ENCODE peak calls at places on chromosomes 7 and 10, in seven cellular contexts. O is colonic mucosa, X is GM23248, V is DND-41, F is ascending aorta, C is Karpas-422, M is NB4. B is an unnamed sample.

GRCh38 chr10:17229016-17229716 is 1.1 kb downstream of the VIM start:
- DNase-seq in M (peak), X (peak), O (peak), V (peak), F (peak), C (no peak), B (peak)

GRCh38 chr7:111560773-111561658 is 1.3 kb downstream of the IMMP2L start:
- DNase-seq in M (peak), C (peak), V (no peak), X (peak), O (no peak), F (no peak), B (no peak)

GRCh38 chr10:77281719-77282118 is 355.9 kb downstream of the KCNMA1 start:
- DNase-seq in M (no peak), C (no peak), O (no peak), V (no peak), F (no peak), X (no peak), B (no peak)

GRCh38 chr7:130084037-130084875 is 13.9 kb downstream of the KLHDC10 start:
- DNase-seq in V (no peak), C (peak), M (peak), F (no peak), O (no peak), X (no peak), B (no peak)

GRCh38 chr7:136134503-136134902 is 157.3 kb upstream of the MTPN start:
- DNase-seq in X (peak), O (no peak), C (no peak), F (no peak), M (no peak), V (no peak), B (no peak)

GRCh38 chr10:96263173-96263572 is 8.2 kb downstream of the BLNK start:
- DNase-seq in C (no peak), X (no peak), M (no peak), O (no peak), F (no peak), V (no peak), B (no peak)

GRCh38 chr7:106646256-106646655 is 14.7 kb downstream of the CCDC71L start:
- DNase-seq in M (no peak), O (no peak), F (no peak), X (no peak), C (no peak), V (no peak), B (no peak)

GRCh38 chr7:126535176-126535575 is 717.6 kb downstream of the GRM8 start:
- DNase-seq in O (no peak), M (no peak), X (no peak), V (no peak), F (no peak), C (no peak), B (no peak)

DNA sequence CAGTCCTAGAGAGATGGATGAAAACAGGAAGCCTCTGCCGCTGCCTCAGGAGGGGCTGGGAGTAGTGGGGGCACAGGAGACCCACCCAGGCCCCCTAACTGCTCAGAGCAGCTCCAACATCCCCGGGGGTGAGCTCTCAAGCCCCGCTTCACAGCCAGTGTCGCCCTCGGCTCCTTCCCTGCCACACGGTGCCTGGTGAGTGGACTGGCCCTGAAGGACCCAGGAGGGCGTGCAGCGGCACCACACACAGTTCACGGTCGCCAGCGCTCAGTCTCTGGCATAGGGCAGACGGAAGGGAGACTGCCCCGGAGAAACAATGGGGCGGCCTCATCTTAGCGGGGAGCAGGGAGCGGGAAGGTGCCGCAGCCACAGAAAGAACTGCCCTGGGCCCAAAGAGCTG is 1.3 kb downstream of the CLDN15 start:
- DNase-seq in X (no peak), O (no peak), F (no peak), M (no peak), V (no peak), C (no peak), B (no peak)
- H3K4me3 ChIP-seq in X (no peak), O (peak), F (no peak), M (no peak), V (no peak), C (no peak), B (no peak)

DNA sequence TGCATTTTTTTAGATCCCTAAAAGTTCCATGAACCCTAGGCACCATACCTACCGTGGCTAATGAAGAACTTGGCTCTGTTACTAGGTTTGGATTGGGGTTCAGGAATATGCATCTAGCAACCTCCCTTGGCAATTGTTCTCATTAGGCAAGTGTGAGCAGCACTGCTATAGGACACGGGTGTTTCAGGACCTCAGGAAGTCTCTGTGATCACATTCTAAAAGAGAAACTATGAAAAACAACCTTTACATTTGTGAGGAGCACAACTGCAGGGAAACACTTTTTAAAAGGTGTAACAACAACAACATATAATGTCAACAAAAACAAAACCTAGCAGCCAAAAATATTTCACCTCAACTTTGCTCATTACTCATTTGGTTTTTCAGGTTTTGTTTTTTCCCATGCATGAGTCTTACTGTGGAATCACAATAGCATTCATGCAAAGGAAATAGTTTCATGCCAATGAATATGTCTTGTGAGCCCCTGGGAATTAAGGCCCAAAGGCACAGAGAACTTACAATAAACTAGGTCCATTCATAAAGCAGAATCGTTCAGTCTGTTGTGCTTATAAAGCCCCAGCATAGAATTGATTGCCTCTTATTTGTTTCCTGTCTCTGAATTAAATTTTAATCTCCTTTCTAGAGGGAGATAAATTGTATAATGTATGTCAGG is 255.7 kb upstream of the DGKB start:
- DNase-seq in C (no peak), F (no peak), O (no peak), X (peak), M (no peak), V (no peak), B (no peak)
- H3K4me3 ChIP-seq in C (no peak), F (no peak), O (no peak), X (no peak), M (no peak), V (no peak), B (no peak)

GRCh38 chr7:141949068-141949467 is 2.3 kb upstream of the CLEC5A start:
- DNase-seq in V (no peak), M (peak), X (no peak), F (no peak), O (no peak), C (no peak), B (no peak)

GRCh38 chr7:141950796-141951195 is 4.0 kb upstream of the CLEC5A start:
- DNase-seq in X (no peak), F (no peak), C (no peak), V (no peak), O (no peak), M (peak), B (no peak)

GRCh38 chr7:141944811-141945210 is 2.0 kb downstream of the CLEC5A start:
- DNase-seq in M (peak), C (no peak), O (no peak), F (no peak), V (no peak), X (no peak), B (no peak)

GRCh38 chr7:141945356-141945755 is 1.4 kb downstream of the CLEC5A start:
- DNase-seq in O (no peak), F (no peak), V (no peak), X (peak), C (no peak), M (peak), B (no peak)

DNA sequence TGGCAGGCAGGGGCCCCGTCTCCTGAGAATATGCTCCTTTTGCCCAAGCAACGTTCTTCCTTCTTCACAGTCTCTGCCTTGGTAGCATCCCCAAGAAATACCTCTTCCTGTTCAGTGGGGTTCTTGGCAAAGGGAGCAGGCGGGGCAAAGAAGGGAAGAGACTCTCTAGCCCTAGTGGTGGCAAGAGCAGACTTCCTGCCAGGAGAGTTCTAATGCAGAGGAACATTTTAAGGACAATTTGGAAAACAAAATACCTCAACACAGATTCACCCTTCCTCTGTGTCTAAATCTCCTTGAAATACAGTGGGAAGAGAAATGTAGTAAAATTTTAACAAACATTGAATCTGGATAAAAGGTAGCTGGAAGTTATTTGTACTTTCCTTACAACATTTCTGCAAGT is at the start of gene CLEC5A:
- DNase-seq in C (no peak), X (no peak), O (no peak), V (no peak), M (no peak), F (no peak), B (no peak)
- H3K4me3 ChIP-seq in C (no peak), X (no peak), O (no peak), V (no peak), M (no peak), F (no peak), B (no peak)

GRCh38 chr7:150407588-150408392 is 28.7 kb downstream of the ZNF775 start:
- DNase-seq in F (no peak), V (no peak), O (no peak), C (no peak), M (no peak), X (no peak), B (no peak)
- H3K4me3 ChIP-seq in F (no peak), V (no peak), O (no peak), C (no peak), M (no peak), X (no peak), B (no peak)

GRCh38 chr7:99141756-99142726 is 1.9 kb downstream of the SMURF1 start:
- DNase-seq in M (peak), F (peak), O (peak), V (peak), C (peak), X (peak), B (peak)

GRCh38 chr7:99142727-99143521 is 984 bp downstream of the SMURF1 start:
- DNase-seq in X (peak), C (peak), O (peak), M (peak), V (peak), F (peak), B (peak)

GRCh38 chr7:99143522-99143852 is 421 bp downstream of the SMURF1 start:
- DNase-seq in X (no peak), M (no peak), O (no peak), V (no peak), C (no peak), F (no peak), B (no peak)

GRCh38 chr7:99140813-99141212 is 3.1 kb downstream of the SMURF1 start:
- DNase-seq in F (no peak), V (no peak), C (no peak), O (no peak), X (peak), M (no peak), B (no peak)

GRCh38 chr7:99141334-99141733 is 2.6 kb downstream of the SMURF1 start:
- DNase-seq in X (peak), V (no peak), M (no peak), F (no peak), C (no peak), O (no peak), B (no peak)
- H3K4me3 ChIP-seq in X (peak), V (no peak), M (peak), F (peak), C (peak), O (peak), B (no peak)

DNA sequence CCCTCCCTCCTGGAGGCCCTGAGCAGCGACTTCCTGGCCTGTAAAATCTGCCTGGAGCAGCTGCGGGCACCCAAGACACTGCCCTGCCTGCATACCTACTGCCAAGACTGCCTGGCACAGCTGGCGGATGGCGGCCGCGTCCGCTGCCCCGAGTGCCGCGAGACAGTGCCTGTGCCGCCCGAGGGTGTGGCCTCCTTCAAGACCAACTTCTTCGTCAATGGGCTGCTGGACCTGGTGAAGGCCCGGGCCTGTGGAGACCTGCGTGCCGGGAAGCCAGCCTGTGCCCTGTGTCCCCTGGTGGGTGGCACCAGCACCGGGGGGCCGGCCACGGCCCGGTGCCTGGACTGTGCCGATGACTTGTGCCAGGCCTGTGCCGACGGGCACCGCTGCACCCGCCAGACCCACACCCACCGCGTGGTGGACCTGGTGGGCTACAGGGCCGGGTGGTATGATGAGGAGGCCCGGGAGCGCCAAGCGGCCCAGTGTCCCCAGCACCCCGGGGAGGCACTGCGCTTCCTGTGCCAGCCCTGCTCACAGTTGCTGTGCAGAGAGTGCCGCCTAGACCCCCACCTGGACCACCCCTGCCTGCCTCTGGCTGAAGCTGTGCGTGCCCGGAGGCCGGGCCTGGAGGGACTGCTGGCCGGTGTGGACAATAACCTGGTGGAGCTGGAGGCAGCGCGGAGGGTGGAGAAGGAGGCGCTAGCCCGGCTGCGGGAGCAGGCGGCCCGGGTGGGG is 2.2 kb downstream of the TRIM56 start:
- DNase-seq in F (no peak), X (no peak), O (no peak), V (no peak), C (no peak), M (no peak), B (no peak)
- H3K4me3 ChIP-seq in F (peak), X (no peak), O (no peak), V (no peak), C (no peak), M (no peak), B (no peak)

B was measured in Caco-2.